ENCODE peak calls at places on chromosomes 13 and 19, in six cellular contexts. K is adipocyte, Q is SW 1271, F is BE2C, N is NCI-H2081, U is endodermal cell. L is an unnamed sample.
A peak's percentile ranks its signal among the peaks of the same experiment; 100 is the strongest.

GRCh38 chr19:38291855-38292254 is 12.2 kb upstream of the C19orf33 start:
- DNase-seq in K (no peak), Q (no peak), F (no peak), N (no peak), U (no peak), L (no peak)

GRCh38 chr13:96880419-96880818 is 113.9 kb downstream of the OXGR1 start:
- DNase-seq in K (no peak), Q (no peak), F (no peak), N (no peak), U (no peak), L (no peak)

GRCh38 chr19:45613926-45614725 is 12.1 kb upstream of the GPR4 start:
- DNase-seq in K (peak; percentile 88), Q (peak; percentile 51), F (no peak), N (no peak), U (no peak), L (no peak)

GRCh38 chr19:58009666-58010301 is 7.2 kb upstream of the ZNF606 start:
- DNase-seq in K (peak; percentile 42), Q (no peak), F (peak; percentile 96), N (no peak), U (peak; percentile 89), L (peak; percentile 59)

GRCh38 chr13:20435616-20436368 is 89.9 kb downstream of the CRYL1 start:
- DNase-seq in K (no peak), Q (no peak), F (no peak), N (no peak), U (no peak), L (no peak)

GRCh38 chr19:45450042-45450380 is 17.8 kb upstream of the FOSB start:
- DNase-seq in K (no peak), Q (no peak), F (no peak), N (peak; percentile 50), U (no peak), L (no peak)

GRCh38 chr13:27132538-27132937 is 39.1 kb downstream of the USP12 start:
- DNase-seq in K (no peak), Q (no peak), F (no peak), N (no peak), U (no peak), L (no peak)

GRCh38 chr13:48973845-48974431 is 1.8 kb upstream of the FNDC3A start:
- DNase-seq in K (no peak), Q (no peak), F (no peak), N (no peak), U (no peak), L (no peak)

GRCh38 chr19:41877490-41877876 is 404 bp downstream of the CD79A start:
- DNase-seq in K (no peak), Q (no peak), F (no peak), N (no peak), U (no peak), L (no peak)

GRCh38 chr13:97020194-97020593 is 25.9 kb upstream of the OXGR1 start:
- DNase-seq in K (no peak), Q (no peak), F (no peak), N (no peak), U (no peak), L (no peak)

GRCh38 chr19:10226376-10227214 is 4.5 kb downstream of the S1PR2 start:
- DNase-seq in K (peak; percentile 92), Q (no peak), F (no peak), N (no peak), U (no peak), L (peak; percentile 70)

GRCh38 chr19:3360494-3361383 is 5.6 kb upstream of the NFIC start:
- DNase-seq in K (peak; percentile 76), Q (no peak), F (peak; percentile 70), N (peak; percentile 35), U (peak; percentile 63), L (no peak)